ENCODE peak calls at places on chromosomes 12 and 14, in six cellular contexts. F, O, N, Y, J and I are unnamed samples.

GRCh38 chr12:42421844-42422779 is 96.1 kb downstream of the PPHLN1 start:
- DNase-seq in N (peak), F (peak), Y (no peak), O (peak), J (no peak), I (peak)

GRCh38 chr14:74670726-74671125 is 42.2 kb downstream of the AREL1 start:
- DNase-seq in N (no peak), O (no peak), J (no peak), Y (no peak), F (no peak), I (no peak)

GRCh38 chr12:752673-753400 is 458 bp downstream of the WNK1 start:
- DNase-seq in Y (no peak), N (peak), J (peak), O (peak), F (peak), I (peak)

GRCh38 chr14:54300881-54301280 is 95.9 kb upstream of the CDKN3 start:
- DNase-seq in F (no peak), Y (no peak), N (no peak), O (no peak), J (no peak), I (no peak)

GRCh38 chr14:92942976-92943710 is 20.2 kb downstream of the CHGA start:
- DNase-seq in O (no peak), N (no peak), F (no peak), Y (no peak), J (no peak), I (no peak)

GRCh38 chr14:36264107-36264506 is 56.3 kb downstream of the MBIP start:
- DNase-seq in N (no peak), O (no peak), F (no peak), J (no peak), Y (no peak), I (no peak)

GRCh38 chr12:92629349-92630065 is 73.3 kb upstream of the PLEKHG7 start:
- DNase-seq in J (no peak), O (no peak), N (no peak), F (no peak), Y (no peak), I (no peak)

GRCh38 chr14:71397371-71397770 is 490.1 kb downstream of the PCNX1 start:
- DNase-seq in F (no peak), Y (no peak), N (peak), O (no peak), J (no peak), I (no peak)

GRCh38 chr14:34837801-34838322 is 37.3 kb downstream of the BAZ1A start:
- DNase-seq in N (no peak), F (no peak), J (no peak), O (no peak), Y (no peak), I (no peak)

GRCh38 chr14:65847065-65847847 is 434.7 kb downstream of the FUT8 start:
- DNase-seq in F (peak), J (no peak), O (no peak), N (no peak), Y (no peak), I (no peak)

GRCh38 chr12:92408072-92408900 is 262.6 kb upstream of the BTG1 start:
- DNase-seq in N (peak), Y (no peak), F (peak), J (peak), O (peak), I (peak)

GRCh38 chr12:87930033-87930432 is 99.2 kb downstream of the C12orf50 start:
- DNase-seq in N (peak), J (no peak), O (no peak), Y (no peak), F (no peak), I (peak)

GRCh38 chr12:27012239-27012981 is 1.8 kb downstream of the TM7SF3 start:
- DNase-seq in F (no peak), J (no peak), Y (no peak), O (peak), N (no peak), I (no peak)

GRCh38 chr12:105317942-105318614 is 12.4 kb upstream of the C12orf75 start:
- DNase-seq in F (no peak), O (no peak), N (peak), Y (no peak), J (peak), I (no peak)

DNA sequence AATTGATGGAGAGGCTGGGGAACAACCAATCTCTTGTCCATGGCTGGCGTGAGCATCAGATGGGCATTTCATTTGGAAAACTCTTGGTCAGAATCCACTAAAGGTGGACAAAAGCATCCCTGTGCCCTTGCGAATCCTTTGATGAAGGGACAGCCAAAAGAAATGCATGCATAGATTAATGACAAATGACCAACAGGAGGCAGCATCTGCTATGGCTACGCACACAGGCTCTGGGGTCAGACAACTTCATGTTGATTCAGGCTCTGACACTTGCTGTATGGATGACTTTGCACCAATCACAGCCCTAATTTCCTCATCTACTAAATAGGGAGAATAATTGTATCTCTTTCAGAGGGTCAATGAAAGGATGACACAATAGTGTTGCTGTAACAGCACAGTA is 117.5 kb downstream of the ASCL4 start:
- DNase-seq in Y (no peak), O (peak), F (no peak), N (peak), J (no peak), I (peak)
- TF ChIP-seq CTCF in Y (no peak), O (peak), F (peak), N (peak), J (peak), I (peak)

GRCh38 chr12:109258201-109258600 is 50.9 kb downstream of the FOXN4 start:
- DNase-seq in Y (no peak), N (no peak), O (no peak), F (no peak), J (no peak), I (no peak)

GRCh38 chr12:109256011-109256410 is 53.1 kb downstream of the FOXN4 start:
- DNase-seq in F (no peak), J (no peak), Y (no peak), N (no peak), O (no peak), I (no peak)

GRCh38 chr12:109253913-109254544 is 55.1 kb downstream of the FOXN4 start:
- DNase-seq in F (no peak), O (no peak), N (no peak), Y (no peak), J (no peak), I (no peak)

GRCh38 chr12:109252799-109253198 is 56.3 kb downstream of the FOXN4 start:
- DNase-seq in J (no peak), Y (no peak), N (no peak), O (peak), F (no peak), I (no peak)

DNA sequence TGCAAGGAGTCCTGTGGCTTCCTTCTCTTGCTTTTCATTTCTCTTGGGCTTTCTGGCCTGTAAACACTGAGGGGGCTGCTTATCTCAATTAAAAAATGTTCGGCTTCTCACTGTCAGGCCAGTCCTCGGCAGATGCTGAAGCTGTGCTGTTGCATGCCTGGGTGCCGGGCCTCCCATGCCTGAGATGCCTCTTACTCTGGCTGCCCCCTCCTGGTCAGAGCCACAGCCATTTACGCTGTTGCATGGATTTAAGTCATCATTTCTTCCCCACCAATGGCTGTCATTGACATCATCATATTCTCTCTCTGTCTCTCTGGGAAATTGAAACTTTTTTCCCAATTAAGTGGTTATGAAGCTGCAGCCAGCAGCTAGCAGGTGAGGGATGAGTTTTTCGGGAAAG is 53.7 kb downstream of the FOXN4 start:
- DNase-seq in O (peak), J (no peak), F (no peak), Y (no peak), N (peak), I (peak)
- TF ChIP-seq CTCF in O (peak), J (no peak), F (no peak), Y (no peak), N (peak), I (no peak)

DNA sequence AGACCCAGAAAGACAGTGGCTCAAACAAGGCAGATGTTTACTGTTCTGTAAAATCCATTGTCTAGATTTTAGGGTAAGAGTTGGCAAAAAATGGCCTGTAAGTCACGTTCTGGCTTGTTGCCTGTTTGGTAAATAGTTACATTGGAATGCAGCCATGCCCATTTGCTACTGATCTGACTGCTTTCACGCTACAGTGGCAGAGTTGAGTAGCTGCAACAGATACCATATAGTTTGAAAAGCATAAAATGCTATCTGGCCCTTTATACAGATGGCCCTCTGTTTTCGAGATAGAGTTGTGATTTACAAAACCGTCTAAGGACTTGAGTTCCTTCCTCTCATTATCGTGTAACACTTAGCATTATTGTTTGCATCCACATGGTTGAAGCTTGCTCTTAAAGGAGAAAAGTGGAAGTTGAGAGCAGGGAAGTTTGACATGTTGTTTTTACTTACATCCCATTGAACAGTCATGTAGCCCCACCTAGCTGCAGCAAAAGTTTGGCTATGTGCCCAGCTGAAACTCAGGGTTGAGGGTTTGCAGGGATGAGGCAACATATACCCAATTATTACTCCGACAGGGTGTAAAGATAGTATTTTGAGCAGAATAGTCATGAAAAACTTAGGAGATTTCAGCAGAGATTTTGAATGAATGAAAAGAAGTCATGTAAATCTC is 11.3 kb upstream of the SCFD1 start:
- DNase-seq in Y (no peak), J (peak), O (peak), N (peak), F (peak), I (peak)
- TF ChIP-seq CTCF in Y (no peak), J (no peak), O (peak), N (peak), F (peak), I (peak)

GRCh38 chr12:56374726-56375597 is 12.3 kb upstream of the APOF start:
- DNase-seq in F (no peak), J (no peak), Y (no peak), O (no peak), N (no peak), I (no peak)

GRCh38 chr12:56373515-56373914 is 10.9 kb upstream of the APOF start:
- DNase-seq in N (no peak), J (no peak), Y (no peak), O (no peak), F (no peak), I (no peak)

GRCh38 chr12:56377989-56378316 is 15.3 kb upstream of the APOF start:
- DNase-seq in N (no peak), O (no peak), J (no peak), F (no peak), Y (no peak), I (no peak)

GRCh38 chr12:56375598-56376434 is 13.2 kb upstream of the APOF start:
- DNase-seq in F (peak), J (no peak), O (no peak), Y (peak), N (no peak), I (no peak)

GRCh38 chr12:56377310-56377988 is 14.8 kb upstream of the APOF start:
- DNase-seq in J (no peak), Y (no peak), O (no peak), F (no peak), N (no peak), I (peak)
- TF ChIP-seq CTCF in J (no peak), Y (no peak), O (no peak), F (no peak), N (no peak), I (peak)

GRCh38 chr14:85447883-85448282 is 82.1 kb upstream of the FLRT2 start:
- DNase-seq in F (no peak), J (no peak), N (no peak), Y (no peak), O (no peak), I (no peak)
- TF ChIP-seq CTCF in F (no peak), J (no peak), N (no peak), Y (no peak), O (no peak), I (no peak)

GRCh38 chr12:132924356-132924755 is 31.8 kb downstream of the ZNF605 start:
- DNase-seq in Y (no peak), F (no peak), J (no peak), N (no peak), O (no peak), I (no peak)

GRCh38 chr12:132923356-132923909 is 32.7 kb downstream of the ZNF605 start:
- DNase-seq in J (no peak), Y (no peak), F (no peak), N (no peak), O (no peak), I (no peak)

GRCh38 chr12:132922676-132923075 is 33.4 kb downstream of the ZNF605 start:
- DNase-seq in J (no peak), N (no peak), O (no peak), F (no peak), Y (no peak), I (no peak)

GRCh38 chr12:132918680-132919079 is 31.3 kb upstream of the CHFR start:
- DNase-seq in N (no peak), J (no peak), F (no peak), Y (no peak), O (no peak), I (no peak)

GRCh38 chr12:132921685-132922084 is 34.3 kb upstream of the CHFR start:
- DNase-seq in O (no peak), Y (no peak), F (no peak), N (no peak), J (no peak), I (no peak)
- TF ChIP-seq CTCF in O (peak), Y (no peak), F (no peak), N (no peak), J (peak), I (peak)

GRCh38 chr14:22920697-22921096 is 1.7 kb upstream of the RBM23 start:
- DNase-seq in F (no peak), J (no peak), N (no peak), Y (no peak), O (no peak), I (no peak)

GRCh38 chr14:22915886-22916521 is 2.9 kb downstream of the RBM23 start:
- DNase-seq in N (peak), J (no peak), O (peak), F (no peak), Y (no peak), I (peak)

GRCh38 chr14:22919601-22919921 is 612 bp upstream of the RBM23 start:
- DNase-seq in Y (no peak), N (no peak), F (no peak), O (no peak), J (no peak), I (no peak)

GRCh38 chr14:22918519-22918808 is 485 bp downstream of the RBM23 start:
- DNase-seq in Y (no peak), J (peak), N (no peak), F (no peak), O (no peak), I (no peak)

DNA sequence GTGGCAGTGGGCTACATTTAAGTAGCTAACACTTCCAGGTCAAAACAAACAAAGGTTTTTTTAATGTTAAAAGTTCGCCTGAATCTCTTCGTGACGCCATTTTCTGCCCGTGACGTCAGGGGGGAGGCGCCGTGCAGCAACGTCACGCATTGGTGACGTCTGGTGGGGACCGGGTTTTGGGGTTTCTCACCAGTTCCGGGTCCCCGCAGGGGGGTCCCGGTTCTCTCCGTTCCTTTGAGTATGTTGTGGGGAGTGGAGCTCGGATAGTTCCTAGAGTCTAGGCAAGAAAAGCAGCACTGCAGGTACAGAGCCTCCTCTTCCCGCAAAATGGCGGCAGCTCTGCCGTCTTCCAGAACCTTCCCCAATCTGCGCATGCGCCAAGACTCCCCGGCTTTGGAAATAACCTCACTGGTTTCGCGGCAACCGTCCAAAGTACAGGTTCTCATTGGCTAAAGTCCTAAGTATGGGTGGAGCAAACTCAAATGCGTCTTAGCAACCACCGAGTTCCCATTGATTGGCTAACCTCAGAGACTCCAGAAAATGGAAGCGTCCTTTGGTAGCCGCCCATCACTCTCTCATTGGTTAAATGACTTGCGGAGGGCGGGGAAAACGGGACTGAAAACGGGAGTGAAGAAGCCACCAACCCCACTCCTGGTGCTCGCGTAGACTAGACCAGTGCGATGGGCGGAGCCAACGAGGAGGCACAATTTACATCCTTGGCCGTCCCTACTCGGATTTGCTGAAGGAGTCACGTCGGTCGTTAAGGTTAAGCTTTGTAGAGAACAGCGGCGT is at the start of gene RBM23:
- DNase-seq in O (peak), J (peak), F (peak), N (peak), Y (peak), I (peak)
- TF ChIP-seq CTCF in O (no peak), J (no peak), F (no peak), N (no peak), Y (no peak), I (no peak)

GRCh38 chr14:25049559-25050493 is at the start of gene STXBP6:
- DNase-seq in F (peak), J (peak), O (peak), Y (no peak), N (peak), I (no peak)
- TF ChIP-seq CTCF in F (no peak), J (no peak), O (no peak), Y (no peak), N (no peak), I (no peak)

GRCh38 chr12:52884526-52885293 is 20.2 kb downstream of the KRT8 start:
- DNase-seq in N (peak), F (peak), Y (peak), J (peak), O (peak), I (peak)
- TF ChIP-seq CTCF in N (peak), F (peak), Y (peak), J (peak), O (peak), I (peak)

GRCh38 chr12:62817556-62818271 is 117.2 kb downstream of the PPM1H start:
- DNase-seq in F (no peak), N (peak), Y (no peak), J (no peak), O (peak), I (peak)
- TF ChIP-seq CTCF in F (no peak), N (no peak), Y (no peak), J (no peak), O (no peak), I (no peak)